ENCODE peak calls at places on chromosomes 5 and 9, in nine cellular contexts. I, P, G, D, X, F, B, W and J are unnamed samples.

GRCh38 chr5:172413601-172414000 is 40.7 kb downstream of the SH3PXD2B start:
- DNase-seq in P (no peak), G (no peak), I (no peak), X (no peak), D (peak; percentile 52), W (no peak), F (no peak), B (no peak), J (no peak)

GRCh38 chr5:67010684-67011409 is 185.8 kb downstream of the CD180 start:
- DNase-seq in G (no peak), X (peak; percentile 21), P (no peak), W (no peak), B (no peak), I (no peak), D (peak; percentile 96), F (no peak), J (no peak)

GRCh38 chr5:35285435-35285834 is 55.1 kb upstream of the PRLR start:
- DNase-seq in F (peak; percentile 8), W (no peak), I (no peak), X (no peak), G (no peak), P (no peak), D (no peak), B (no peak), J (no peak)

GRCh38 chr5:128491291-128491690 is 46.8 kb downstream of the FBN2 start:
- DNase-seq in W (no peak), B (no peak), F (peak; percentile 59), D (no peak), P (no peak), G (peak; percentile 5), X (no peak), I (peak; percentile 4), J (no peak)

GRCh38 chr9:100064872-100065581 is 33.8 kb downstream of the ERP44 start:
- DNase-seq in X (no peak), P (no peak), F (peak; percentile 78), I (no peak), W (no peak), B (no peak), D (peak; percentile 69), G (no peak), J (no peak)

GRCh38 chr9:70625078-70625477 is 210.6 kb upstream of the KLF9 start:
- DNase-seq in X (no peak), F (no peak), P (no peak), G (no peak), W (no peak), D (no peak), I (no peak), B (no peak), J (no peak)

GRCh38 chr9:131635912-131636311 is 90.6 kb downstream of the PRRT1B start:
- DNase-seq in F (no peak), X (no peak), P (no peak), W (no peak), D (no peak), I (no peak), B (no peak), G (no peak), J (no peak)

GRCh38 chr5:177390363-177391300 is 6.4 kb downstream of the SLC34A1 start:
- DNase-seq in F (peak; percentile 88), X (peak; percentile 91), B (peak; percentile 84), D (peak; percentile 54), W (peak; percentile 93), I (peak; percentile 72), P (peak; percentile 89), G (peak; percentile 92), J (peak; percentile 89)

GRCh38 chr9:6984941-6985578 is 227.3 kb downstream of the KDM4C start:
- DNase-seq in X (no peak), G (no peak), D (peak; percentile 41), F (no peak), I (peak; percentile 28), P (no peak), B (no peak), W (no peak), J (no peak)

GRCh38 chr9:113890693-113891092 is 14.6 kb downstream of the ZNF618 start:
- DNase-seq in D (no peak), B (no peak), W (no peak), G (no peak), I (no peak), P (no peak), X (no peak), F (no peak), J (no peak)

GRCh38 chr9:107504585-107505455 is 15.3 kb upstream of the KLF4 start:
- DNase-seq in I (peak; percentile 20), W (no peak), D (peak; percentile 78), G (no peak), B (no peak), X (peak; percentile 49), P (no peak), F (peak; percentile 87), J (peak; percentile 79)

GRCh38 chr5:23591250-23591649 is 83.8 kb downstream of the PRDM9 start:
- DNase-seq in D (no peak), X (no peak), G (no peak), B (no peak), W (no peak), F (no peak), I (no peak), P (no peak), J (no peak)

GRCh38 chr5:169218862-169219261 is 82.1 kb downstream of the SLIT3 start:
- DNase-seq in B (no peak), P (no peak), I (no peak), W (no peak), F (no peak), D (no peak), X (no peak), G (no peak), J (no peak)

GRCh38 chr9:37486616-37487544 is 1.1 kb downstream of the POLR1E start:
- DNase-seq in P (peak; percentile 24), G (no peak), B (no peak), X (peak; percentile 31), I (peak; percentile 97), F (peak; percentile 94), D (peak; percentile 96), W (no peak), J (no peak)

GRCh38 chr9:117073539-117074336 is 341.1 kb downstream of the ASTN2 start:
- DNase-seq in P (no peak), W (peak; percentile 55), G (peak; percentile 68), D (no peak), X (no peak), F (peak; percentile 57), I (peak; percentile 13), B (no peak), J (no peak)
- TF ChIP-seq CTCF in P (peak; percentile 71), W (peak; percentile 10), G (peak; percentile 71), D (peak; percentile 51), X (peak; percentile 7), F (peak; percentile 79), I (peak; percentile 71), B (no peak), J (no peak)

GRCh38 chr5:146599261-146599660 is 83.3 kb upstream of the GPR151 start:
- DNase-seq in I (no peak), X (no peak), B (no peak), F (no peak), G (no peak), D (no peak), W (no peak), P (no peak), J (no peak)

GRCh38 chr5:146592342-146592741 is 76.4 kb upstream of the GPR151 start:
- DNase-seq in G (no peak), X (no peak), B (no peak), P (no peak), W (no peak), F (no peak), D (no peak), I (no peak), J (no peak)

GRCh38 chr5:146595088-146595487 is 79.1 kb upstream of the GPR151 start:
- DNase-seq in P (no peak), W (no peak), D (no peak), G (no peak), I (no peak), B (no peak), F (no peak), X (no peak), J (no peak)
- TF ChIP-seq CTCF in P (no peak), W (no peak), D (no peak), G (no peak), I (no peak), B (no peak), F (no peak), X (no peak), J (no peak)

GRCh38 chr9:87656485-87656884 is 69.4 kb upstream of the CTSL start:
- DNase-seq in I (no peak), B (no peak), D (peak; percentile 27), X (no peak), G (no peak), F (peak; percentile 79), P (peak; percentile 27), W (no peak), J (peak; percentile 42)
- TF ChIP-seq CTCF in I (no peak), B (no peak), D (no peak), X (no peak), G (no peak), F (peak; percentile 62), P (no peak), W (no peak), J (no peak)

DNA sequence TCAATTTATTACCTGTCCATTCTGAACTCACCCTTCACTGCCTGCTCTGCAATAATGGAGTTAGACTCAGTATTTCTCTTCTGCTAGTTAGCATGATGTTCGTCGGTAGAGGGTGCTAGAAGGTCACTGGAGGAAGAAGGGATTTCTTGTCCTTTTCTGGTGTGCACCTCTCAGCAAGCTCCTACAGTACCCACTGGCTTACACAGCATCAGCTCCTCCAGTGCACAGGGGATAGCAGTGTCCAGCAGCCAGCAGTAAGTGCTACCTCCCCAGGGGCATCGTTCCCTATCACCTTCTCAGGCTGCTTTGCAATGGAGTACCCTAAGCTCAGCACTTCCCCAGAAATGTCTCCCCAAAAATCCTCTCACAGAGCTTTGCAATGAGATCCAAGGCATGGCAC is 45.9 kb upstream of the APC start:
- DNase-seq in X (no peak), G (peak; percentile 47), I (no peak), P (no peak), W (no peak), F (peak; percentile 55), D (no peak), B (no peak), J (no peak)
- TF ChIP-seq CTCF in X (no peak), G (no peak), I (no peak), P (peak; percentile 36), W (no peak), F (peak; percentile 49), D (no peak), B (peak; percentile 27), J (no peak)

DNA sequence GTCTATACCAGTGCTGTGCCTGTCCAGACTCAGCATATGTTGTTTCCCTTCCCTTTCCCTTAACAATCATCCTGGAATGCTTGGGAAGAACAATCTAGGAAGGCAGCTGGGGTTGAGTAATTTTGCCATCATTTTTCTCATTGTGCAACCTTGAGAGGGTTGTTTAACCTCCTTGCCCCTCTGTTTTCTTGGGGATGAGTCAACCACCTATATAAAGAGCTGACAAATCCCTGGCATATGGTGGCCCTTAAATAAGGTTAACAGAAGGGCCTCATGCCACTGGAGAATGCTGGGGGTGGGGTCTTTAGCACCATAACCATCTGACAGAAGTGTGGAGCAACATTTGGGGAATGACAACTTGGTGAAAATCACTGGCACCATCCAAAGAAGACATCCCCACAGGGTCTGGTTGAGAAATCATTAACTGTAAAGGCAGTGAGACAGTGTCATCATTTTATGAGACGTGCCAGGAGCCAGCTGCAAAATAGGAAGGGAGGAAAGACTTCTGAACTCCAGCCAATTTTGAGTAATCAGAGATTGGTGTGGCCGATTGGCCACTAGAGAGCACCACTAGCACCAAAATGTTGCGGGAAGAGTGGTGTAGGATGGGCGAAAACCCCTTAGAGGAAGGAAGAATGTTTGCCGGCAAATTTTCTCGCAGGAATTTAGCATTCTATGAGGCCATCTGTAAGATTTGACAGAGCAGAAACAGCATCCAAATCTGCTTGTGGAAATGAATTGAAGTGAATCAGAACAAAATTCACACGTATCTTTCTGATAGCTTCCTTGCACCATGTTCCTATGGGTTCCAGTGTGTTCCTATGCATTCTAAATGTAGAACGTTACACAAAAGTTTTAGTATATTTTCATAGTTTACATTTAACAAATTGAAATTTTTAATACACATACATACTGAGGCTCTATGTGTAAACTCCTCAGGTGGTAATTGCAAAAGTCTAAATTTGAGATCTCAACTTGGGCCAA is 113.8 kb downstream of the MSX2 start:
- DNase-seq in X (peak; percentile 7), G (peak; percentile 6), W (no peak), F (peak; percentile 21), D (peak; percentile 86), B (no peak), I (no peak), P (no peak), J (no peak)
- TF ChIP-seq CTCF in X (no peak), G (no peak), W (no peak), F (peak; percentile 24), D (peak; percentile 29), B (no peak), I (peak; percentile 26), P (peak; percentile 57), J (no peak)